ENCODE peak calls at places on chromosome 22, in seven cellular contexts. V, K, C, W, G, N and Q are unnamed samples.
A peak's percentile ranks its signal among the peaks of the same experiment; 100 is the strongest.

GRCh38 chr22:20418211-20418788 is 19.3 kb downstream of the SCARF2 start:
- DNase-seq in N (peak; percentile 91), V (peak; percentile 41), G (peak; percentile 57), W (peak; percentile 63), K (peak; percentile 56), C (peak; percentile 81), Q (peak; percentile 82)

GRCh38 chr22:36806824-36807223 is 10.0 kb downstream of the PVALB start:
- DNase-seq in V (no peak), G (no peak), K (no peak), C (no peak), W (no peak), N (no peak), Q (no peak)

GRCh38 chr22:39662677-39663034 is 92.1 kb downstream of the CACNA1I start:
- DNase-seq in C (no peak), G (no peak), K (no peak), N (no peak), V (no peak), W (no peak), Q (no peak)

GRCh38 chr22:43473441-43473840 is 61.6 kb downstream of the MPPED1 start:
- DNase-seq in C (no peak), V (no peak), G (no peak), W (no peak), N (no peak), K (no peak), Q (no peak)

GRCh38 chr22:30647536-30647935 is 12.0 kb downstream of the SLC35E4 start:
- DNase-seq in K (no peak), V (no peak), G (no peak), C (no peak), N (no peak), W (no peak), Q (no peak)

GRCh38 chr22:41971431-41971830 is 2.2 kb downstream of the SEPTIN3 start:
- DNase-seq in N (no peak), K (no peak), C (no peak), G (no peak), V (no peak), W (no peak), Q (no peak)

GRCh38 chr22:50308597-50308935 is 1.1 kb upstream of the PLXNB2 start:
- DNase-seq in K (no peak), G (no peak), W (peak; percentile 83), N (no peak), C (peak; percentile 55), V (no peak), Q (no peak)

GRCh38 chr22:50016308-50016987 is 3.9 kb upstream of the IL17REL start:
- DNase-seq in G (no peak), C (no peak), W (no peak), V (no peak), K (no peak), N (no peak), Q (no peak)

GRCh38 chr22:35604671-35605457 is 12.3 kb downstream of the MB start:
- DNase-seq in G (peak; percentile 14), W (no peak), N (no peak), C (no peak), V (no peak), K (no peak), Q (no peak)

GRCh38 chr22:46536559-46537220 is 730 bp downstream of the CELSR1 start:
- DNase-seq in V (no peak), K (no peak), N (peak; percentile 42), W (no peak), G (no peak), C (no peak), Q (no peak)

GRCh38 chr22:26756675-26757293 is 99.4 kb downstream of the MIAT start:
- DNase-seq in G (peak; percentile 48), C (peak; percentile 62), N (peak; percentile 82), V (no peak), K (peak; percentile 28), W (peak; percentile 36), Q (peak; percentile 65)

GRCh38 chr22:36352775-36353507 is 34.8 kb downstream of the MYH9 start:
- DNase-seq in G (no peak), V (no peak), N (no peak), W (no peak), C (no peak), K (peak; percentile 76), Q (peak; percentile 62)

GRCh38 chr22:19556963-19557545 is 32.8 kb upstream of the CLDN5 start:
- DNase-seq in W (no peak), N (no peak), K (no peak), G (no peak), V (no peak), C (no peak), Q (no peak)

GRCh38 chr22:27687984-27688545 is 113.5 kb downstream of the MN1 start:
- DNase-seq in W (no peak), G (no peak), V (no peak), K (no peak), C (no peak), N (no peak), Q (no peak)

GRCh38 chr22:28977481-28977971 is 84.1 kb downstream of the C22orf31 start:
- DNase-seq in W (no peak), G (no peak), N (no peak), V (no peak), C (no peak), K (no peak), Q (no peak)

GRCh38 chr22:32533265-32534068 is 58.9 kb downstream of the FBXO7 start:
- DNase-seq in N (no peak), V (no peak), C (peak; percentile 28), W (no peak), G (no peak), K (no peak), Q (peak; percentile 58)

GRCh38 chr22:37244922-37245722 is 1.1 kb upstream of the RAC2 start:
- DNase-seq in K (no peak), W (no peak), N (no peak), G (no peak), V (no peak), C (no peak), Q (no peak)

GRCh38 chr22:20319745-20320658 is at the start of gene DGCR6L:
- DNase-seq in W (peak; percentile 97), G (peak; percentile 98), V (no peak), K (peak; percentile 85), N (peak; percentile 95), C (peak; percentile 93), Q (peak; percentile 96)

GRCh38 chr22:46471901-46472721 is 65.3 kb downstream of the CELSR1 start:
- DNase-seq in W (no peak), G (no peak), N (no peak), C (no peak), K (no peak), V (no peak), Q (no peak)

GRCh38 chr22:24875862-24876506 is 70.0 kb downstream of the SGSM1 start:
- DNase-seq in C (no peak), N (peak; percentile 50), G (no peak), W (no peak), V (no peak), K (peak; percentile 13), Q (no peak)